ENCODE peak calls at places on chromosomes 13 and 19, in five cellular contexts. One of them, this sample, is unnamed.

GRCh38 chr13:110361365-110361911 is 54.4 kb downstream of the COL4A2 start:
- DNase-seq in endothelial cell of umbilical vein: no peak
- DNase-seq in GM23248: peak
- DNase-seq in IMR-90: peak
- DNase-seq in SK-N-SH: no peak
- DNase-seq in this sample: peak

GRCh38 chr19:40503300-40503699 is 36.5 kb downstream of the SPTBN4 start:
- DNase-seq in SK-N-SH: peak
- DNase-seq in endothelial cell of umbilical vein: no peak
- DNase-seq in IMR-90: no peak
- DNase-seq in GM23248: no peak
- DNase-seq in this sample: peak

GRCh38 chr19:43725468-43725867 is 9.6 kb downstream of the IRGC start:
- DNase-seq in GM23248: no peak
- DNase-seq in IMR-90: no peak
- DNase-seq in endothelial cell of umbilical vein: peak
- DNase-seq in SK-N-SH: no peak
- DNase-seq in this sample: no peak

GRCh38 chr13:36999054-36999927 is at the start of gene ALG5:
- DNase-seq in endothelial cell of umbilical vein: peak
- DNase-seq in IMR-90: peak
- DNase-seq in GM23248: peak
- DNase-seq in SK-N-SH: peak
- DNase-seq in this sample: peak

GRCh38 chr19:38596057-38596981 is 21.4 kb downstream of the MAP4K1 start:
- DNase-seq in SK-N-SH: peak
- DNase-seq in IMR-90: no peak
- DNase-seq in endothelial cell of umbilical vein: peak
- DNase-seq in GM23248: peak
- DNase-seq in this sample: peak

GRCh38 chr13:106534844-106535551 is 464 bp downstream of the EFNB2 start:
- DNase-seq in endothelial cell of umbilical vein: peak
- DNase-seq in GM23248: peak
- DNase-seq in IMR-90: peak
- DNase-seq in SK-N-SH: no peak
- DNase-seq in this sample: peak

GRCh38 chr19:35220315-35220921 is 8.1 kb downstream of the FAM187B start:
- DNase-seq in SK-N-SH: no peak
- DNase-seq in IMR-90: no peak
- DNase-seq in GM23248: no peak
- DNase-seq in endothelial cell of umbilical vein: peak
- DNase-seq in this sample: no peak

GRCh38 chr19:54532528-54532927 is 29.9 kb downstream of the LAIR2 start:
- DNase-seq in endothelial cell of umbilical vein: no peak
- DNase-seq in SK-N-SH: no peak
- DNase-seq in GM23248: no peak
- DNase-seq in IMR-90: no peak
- DNase-seq in this sample: no peak

GRCh38 chr13:111344471-111345191 is 24.2 kb downstream of the TEX29 start:
- DNase-seq in SK-N-SH: no peak
- DNase-seq in IMR-90: peak
- DNase-seq in endothelial cell of umbilical vein: no peak
- DNase-seq in GM23248: peak
- DNase-seq in this sample: no peak

GRCh38 chr13:25783480-25784081 is 268.2 kb downstream of the SHISA2 start:
- DNase-seq in SK-N-SH: no peak
- DNase-seq in IMR-90: no peak
- DNase-seq in endothelial cell of umbilical vein: no peak
- DNase-seq in GM23248: no peak
- DNase-seq in this sample: no peak

GRCh38 chr19:49652723-49653465 is 10.9 kb downstream of the SCAF1 start:
- DNase-seq in GM23248: no peak
- DNase-seq in endothelial cell of umbilical vein: no peak
- DNase-seq in IMR-90: no peak
- DNase-seq in SK-N-SH: no peak
- DNase-seq in this sample: no peak

GRCh38 chr19:56170261-56170660 is 5.5 kb upstream of the GALP start:
- DNase-seq in endothelial cell of umbilical vein: no peak
- DNase-seq in IMR-90: peak
- DNase-seq in SK-N-SH: no peak
- DNase-seq in GM23248: peak
- DNase-seq in this sample: no peak

GRCh38 chr19:58450836-58451357 is 525 bp upstream of the ZNF324B start:
- DNase-seq in IMR-90: no peak
- DNase-seq in GM23248: peak
- DNase-seq in SK-N-SH: no peak
- DNase-seq in endothelial cell of umbilical vein: peak
- DNase-seq in this sample: peak

GRCh38 chr19:53254451-53255341 is at the start of gene ZNF677:
- DNase-seq in IMR-90: peak
- DNase-seq in endothelial cell of umbilical vein: peak
- DNase-seq in GM23248: peak
- DNase-seq in SK-N-SH: peak
- DNase-seq in this sample: peak

GRCh38 chr13:113273856-113274590 is 23.0 kb upstream of the LAMP1 start:
- DNase-seq in IMR-90: peak
- DNase-seq in endothelial cell of umbilical vein: no peak
- DNase-seq in SK-N-SH: no peak
- DNase-seq in GM23248: peak
- DNase-seq in this sample: peak

GRCh38 chr13:24187185-24187584 is 26.7 kb downstream of the SPATA13 start:
- DNase-seq in GM23248: peak
- DNase-seq in endothelial cell of umbilical vein: no peak
- DNase-seq in SK-N-SH: no peak
- DNase-seq in IMR-90: peak
- DNase-seq in this sample: peak

GRCh38 chr19:15161028-15161984 is 39.5 kb downstream of the NOTCH3 start:
- DNase-seq in SK-N-SH: peak
- DNase-seq in IMR-90: peak
- DNase-seq in endothelial cell of umbilical vein: no peak
- DNase-seq in GM23248: peak
- DNase-seq in this sample: peak

GRCh38 chr19:2550431-2551171 is 74.7 kb downstream of the GADD45B start:
- DNase-seq in GM23248: peak
- DNase-seq in endothelial cell of umbilical vein: no peak
- DNase-seq in IMR-90: no peak
- DNase-seq in SK-N-SH: peak
- DNase-seq in this sample: peak

GRCh38 chr13:38042771-38043170 is 173.2 kb upstream of the TRPC4 start:
- DNase-seq in IMR-90: peak
- DNase-seq in endothelial cell of umbilical vein: no peak
- DNase-seq in SK-N-SH: no peak
- DNase-seq in GM23248: peak
- DNase-seq in this sample: peak

GRCh38 chr13:113369189-113369588 is 5.3 kb upstream of the GRTP1 start:
- DNase-seq in GM23248: no peak
- DNase-seq in SK-N-SH: no peak
- DNase-seq in endothelial cell of umbilical vein: no peak
- DNase-seq in IMR-90: no peak
- DNase-seq in this sample: no peak

GRCh38 chr13:27172495-27172842 is 858 bp upstream of the USP12 start:
- DNase-seq in endothelial cell of umbilical vein: no peak
- DNase-seq in IMR-90: peak
- DNase-seq in GM23248: peak
- DNase-seq in SK-N-SH: peak
- DNase-seq in this sample: peak

GRCh38 chr19:11209892-11210655 is 12.7 kb upstream of the KANK2 start:
- DNase-seq in GM23248: no peak
- DNase-seq in endothelial cell of umbilical vein: no peak
- DNase-seq in IMR-90: no peak
- DNase-seq in SK-N-SH: no peak
- DNase-seq in this sample: peak

GRCh38 chr13:75705395-75705794 is 69.3 kb downstream of the LMO7 start:
- DNase-seq in endothelial cell of umbilical vein: peak
- DNase-seq in SK-N-SH: no peak
- DNase-seq in IMR-90: peak
- DNase-seq in GM23248: peak
- DNase-seq in this sample: peak

GRCh38 chr19:35254341-35255297 is 5.8 kb downstream of the LSR start:
- DNase-seq in endothelial cell of umbilical vein: no peak
- DNase-seq in IMR-90: no peak
- DNase-seq in GM23248: no peak
- DNase-seq in SK-N-SH: no peak
- DNase-seq in this sample: peak

GRCh38 chr19:32637480-32637879 is 37.5 kb downstream of the ANKRD27 start:
- DNase-seq in GM23248: no peak
- DNase-seq in IMR-90: no peak
- DNase-seq in endothelial cell of umbilical vein: no peak
- DNase-seq in SK-N-SH: no peak
- DNase-seq in this sample: no peak

GRCh38 chr19:6801397-6802086 is 29.0 kb downstream of the VAV1 start:
- DNase-seq in SK-N-SH: peak
- DNase-seq in endothelial cell of umbilical vein: peak
- DNase-seq in IMR-90: no peak
- DNase-seq in GM23248: peak
- DNase-seq in this sample: peak

GRCh38 chr19:32570081-32570785 is 10.8 kb upstream of the PDCD5 start:
- DNase-seq in IMR-90: peak
- DNase-seq in SK-N-SH: peak
- DNase-seq in GM23248: peak
- DNase-seq in endothelial cell of umbilical vein: peak
- DNase-seq in this sample: peak

GRCh38 chr19:34676697-34677385 is at the start of gene SCGB2B2:
- DNase-seq in endothelial cell of umbilical vein: no peak
- DNase-seq in IMR-90: no peak
- DNase-seq in GM23248: no peak
- DNase-seq in SK-N-SH: peak
- DNase-seq in this sample: peak

GRCh38 chr19:33704271-33704670 is 82.5 kb downstream of the CHST8 start:
- DNase-seq in endothelial cell of umbilical vein: no peak
- DNase-seq in SK-N-SH: peak
- DNase-seq in IMR-90: no peak
- DNase-seq in GM23248: no peak
- DNase-seq in this sample: no peak

GRCh38 chr13:111469916-111470506 is 149.6 kb downstream of the TEX29 start:
- DNase-seq in endothelial cell of umbilical vein: no peak
- DNase-seq in IMR-90: no peak
- DNase-seq in SK-N-SH: no peak
- DNase-seq in GM23248: no peak
- DNase-seq in this sample: peak

GRCh38 chr13:111093136-111093535 is 22.0 kb upstream of the ARHGEF7 start:
- DNase-seq in GM23248: no peak
- DNase-seq in IMR-90: no peak
- DNase-seq in SK-N-SH: no peak
- DNase-seq in endothelial cell of umbilical vein: no peak
- DNase-seq in this sample: no peak

GRCh38 chr19:45598267-45599011 is 3.6 kb downstream of the GPR4 start:
- DNase-seq in GM23248: peak
- DNase-seq in SK-N-SH: peak
- DNase-seq in endothelial cell of umbilical vein: peak
- DNase-seq in IMR-90: no peak
- DNase-seq in this sample: peak
- H2AFZ ChIP-seq in GM23248: peak
- H2AFZ ChIP-seq in SK-N-SH: peak
- H2AFZ ChIP-seq in endothelial cell of umbilical vein: peak
- H2AFZ ChIP-seq in IMR-90: peak
- H2AFZ ChIP-seq in this sample: peak

DNA sequence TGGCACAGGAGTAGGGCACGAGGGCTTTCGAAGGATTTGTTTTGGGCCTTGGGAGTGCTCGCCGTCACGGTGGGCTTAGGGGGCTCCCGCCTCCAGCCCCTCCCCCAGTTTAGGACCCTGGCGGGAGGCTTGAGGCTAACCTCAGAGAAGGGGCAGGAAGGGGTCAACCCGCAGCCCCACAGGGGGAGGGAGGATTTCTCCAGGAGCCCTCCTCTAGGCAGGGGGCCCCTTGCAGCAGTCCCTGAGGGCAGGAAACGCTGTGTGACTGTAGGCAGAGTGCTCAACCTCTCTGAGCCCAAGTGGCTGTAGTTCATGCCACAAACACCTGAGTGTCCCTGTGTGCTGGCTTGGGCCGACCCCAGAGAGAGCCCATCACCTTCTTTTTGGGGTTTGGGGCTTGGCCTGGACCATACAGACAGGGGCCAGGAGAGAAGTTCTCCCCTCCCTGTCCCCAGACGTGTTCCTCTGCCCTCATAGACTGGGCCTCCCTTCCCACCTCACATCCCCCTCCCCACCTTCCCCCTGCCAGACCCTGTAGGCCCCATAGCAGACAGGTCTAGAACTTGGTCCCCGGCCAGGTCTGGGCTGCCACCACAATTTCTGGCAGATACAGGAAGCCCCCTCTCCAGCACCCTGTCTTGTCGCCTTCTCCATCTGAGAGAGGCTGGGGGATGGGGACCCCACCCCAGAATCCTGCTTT is 8.1 kb downstream of the ISYNA1 start:
- DNase-seq in GM23248: no peak
- DNase-seq in IMR-90: no peak
- DNase-seq in SK-N-SH: no peak
- DNase-seq in endothelial cell of umbilical vein: no peak
- DNase-seq in this sample: peak
- H2AFZ ChIP-seq in GM23248: no peak
- H2AFZ ChIP-seq in IMR-90: peak
- H2AFZ ChIP-seq in SK-N-SH: no peak
- H2AFZ ChIP-seq in endothelial cell of umbilical vein: no peak
- H2AFZ ChIP-seq in this sample: no peak

GRCh38 chr13:54361460-54361859 is 1332.8 kb downstream of the OLFM4 start:
- DNase-seq in SK-N-SH: no peak
- DNase-seq in IMR-90: no peak
- DNase-seq in endothelial cell of umbilical vein: no peak
- DNase-seq in GM23248: no peak
- DNase-seq in this sample: no peak

GRCh38 chr13:54356849-54357248 is 1328.2 kb downstream of the OLFM4 start:
- DNase-seq in IMR-90: no peak
- DNase-seq in endothelial cell of umbilical vein: no peak
- DNase-seq in GM23248: no peak
- DNase-seq in SK-N-SH: no peak
- DNase-seq in this sample: no peak

GRCh38 chr13:54357284-54357933 is 1328.8 kb downstream of the OLFM4 start:
- DNase-seq in GM23248: no peak
- DNase-seq in IMR-90: no peak
- DNase-seq in SK-N-SH: no peak
- DNase-seq in endothelial cell of umbilical vein: no peak
- DNase-seq in this sample: no peak

GRCh38 chr13:54356209-54356608 is 1327.6 kb downstream of the OLFM4 start:
- DNase-seq in GM23248: no peak
- DNase-seq in IMR-90: no peak
- DNase-seq in endothelial cell of umbilical vein: no peak
- DNase-seq in SK-N-SH: no peak
- DNase-seq in this sample: no peak
- H2AFZ ChIP-seq in GM23248: no peak
- H2AFZ ChIP-seq in IMR-90: no peak
- H2AFZ ChIP-seq in endothelial cell of umbilical vein: no peak
- H2AFZ ChIP-seq in SK-N-SH: no peak
- H2AFZ ChIP-seq in this sample: no peak

GRCh38 chr13:44732503-44733098 is 156.5 kb upstream of the TSC22D1 start:
- DNase-seq in IMR-90: no peak
- DNase-seq in SK-N-SH: no peak
- DNase-seq in GM23248: no peak
- DNase-seq in endothelial cell of umbilical vein: no peak
- DNase-seq in this sample: no peak
- H2AFZ ChIP-seq in IMR-90: peak
- H2AFZ ChIP-seq in SK-N-SH: no peak
- H2AFZ ChIP-seq in GM23248: no peak
- H2AFZ ChIP-seq in endothelial cell of umbilical vein: no peak
- H2AFZ ChIP-seq in this sample: peak

This sample was measured in osteoblast.